ENCODE peak calls at places on chromosomes 11 and 22, in nine cellular contexts. U is stimulated activated naive CD8-positive, alpha-beta T cell treated with anti-CD3 and anti-CD28 coated beads, Interleukin-15, Interleukin-2, amounts not matched to agents 100 U/mL and 50 U/mL, for 24 hours; X is Kasumi-1; J is Right ventricle myocardium inferior; B is foreskin melanocyte; C is astrocyte; P is stimulated activated CD4-positive, alpha-beta T cell treated with anti-CD3 and anti-CD28 coated beads, Interleukin-12 subunit alpha, Interleukin-12 subunit beta, amount 100 ng/mL, for 48 hours; Q is stimulated activated CD8-positive, alpha-beta memory T cell treated with anti-CD3 and anti-CD28 coated beads, Interleukin-15, amount 100 ng/mL, for 4 hours; V is ecto neural progenitor cell. D is an unnamed sample.

GRCh38 chr11:63769719-63770443 is 1.3 kb upstream of the ZFTA start:
- DNase-seq in V (peak; percentile 67), J (no peak), Q (no peak), X (no peak), P (no peak), B (no peak), U (no peak), C (no peak), D (peak; percentile 82)

GRCh38 chr22:38799265-38800002 is 5.5 kb upstream of the DNAL4 start:
- DNase-seq in U (no peak), X (no peak), B (no peak), C (no peak), J (no peak), P (no peak), Q (no peak), V (no peak), D (no peak)

GRCh38 chr22:22949953-22950352 is 62.3 kb downstream of the IGLL5 start:
- DNase-seq in Q (no peak), C (no peak), V (no peak), X (no peak), P (no peak), U (no peak), B (no peak), J (no peak), D (no peak)

GRCh38 chr22:38572065-38572464 is 2.1 kb upstream of the DMC1 start:
- DNase-seq in B (no peak), C (peak; percentile 22), U (peak; percentile 33), Q (no peak), X (peak; percentile 81), P (no peak), V (no peak), J (no peak), D (peak; percentile 40)

GRCh38 chr11:20712912-20713311 is 43.5 kb downstream of the NELL1 start:
- DNase-seq in B (no peak), X (no peak), Q (no peak), U (no peak), P (no peak), J (no peak), V (no peak), C (no peak), D (no peak)

GRCh38 chr11:128544625-128545024 is 42.7 kb downstream of the ETS1 start:
- DNase-seq in V (no peak), P (no peak), B (peak; percentile 93), Q (no peak), J (no peak), C (no peak), X (no peak), U (no peak), D (no peak)

GRCh38 chr22:22343603-22344276 is 99.2 kb downstream of the VPREB1 start:
- DNase-seq in Q (no peak), U (no peak), C (no peak), J (no peak), B (no peak), V (no peak), P (no peak), X (peak; percentile 24), D (no peak)

GRCh38 chr11:126495806-126496205 is 140.3 kb downstream of the ST3GAL4 start:
- DNase-seq in U (no peak), V (no peak), J (peak; percentile 8), Q (no peak), B (no peak), C (no peak), X (no peak), P (no peak), D (no peak)

GRCh38 chr11:118870396-118871343 is 13.0 kb upstream of the CXCR5 start:
- DNase-seq in J (peak; percentile 83), B (peak; percentile 42), P (no peak), Q (no peak), U (no peak), X (peak; percentile 22), V (peak; percentile 62), C (no peak), D (peak; percentile 82)

GRCh38 chr11:77144854-77145428 is 16.9 kb downstream of the MYO7A start:
- DNase-seq in V (no peak), X (no peak), J (no peak), Q (no peak), P (no peak), B (no peak), U (no peak), C (no peak), D (no peak)

GRCh38 chr11:134032501-134033091 is 36.3 kb upstream of the JAM3 start:
- DNase-seq in C (no peak), V (no peak), P (no peak), B (no peak), Q (no peak), J (no peak), U (peak; percentile 23), X (peak; percentile 79), D (peak; percentile 69)

GRCh38 chr22:19361501-19362103 is 69.9 kb downstream of the HIRA start:
- DNase-seq in Q (no peak), V (no peak), P (no peak), J (no peak), B (no peak), X (no peak), C (no peak), U (no peak), D (no peak)

GRCh38 chr22:23686416-23687024 is 4.3 kb upstream of the RGL4 start:
- DNase-seq in X (no peak), J (peak; percentile 0), C (no peak), V (peak; percentile 25), P (no peak), U (no peak), Q (no peak), B (no peak), D (no peak)

GRCh38 chr11:6627762-6628241 is 8.6 kb upstream of the TPP1 start:
- DNase-seq in Q (no peak), P (no peak), V (no peak), X (no peak), J (no peak), B (no peak), C (no peak), U (no peak), D (no peak)

GRCh38 chr11:124510279-124510678 is 33.2 kb downstream of the OR8B12 start:
- DNase-seq in J (no peak), C (no peak), X (no peak), B (no peak), P (no peak), Q (no peak), U (no peak), V (no peak), D (no peak)

GRCh38 chr11:113387605-113388211 is at the start of gene ANKK1:
- DNase-seq in Q (no peak), C (no peak), X (no peak), U (no peak), P (no peak), V (peak; percentile 75), B (no peak), J (no peak), D (peak; percentile 64)

GRCh38 chr11:87331273-87331672 is 293.5 kb downstream of the TMEM135 start:
- DNase-seq in Q (no peak), P (no peak), X (no peak), B (no peak), C (no peak), V (no peak), J (no peak), U (no peak), D (no peak)

GRCh38 chr11:130522284-130522961 is 74.0 kb downstream of the ADAMTS15 start:
- DNase-seq in B (peak; percentile 5), C (peak; percentile 94), J (peak; percentile 94), P (no peak), Q (no peak), U (no peak), X (no peak), V (peak; percentile 77), D (peak; percentile 56)